ENCODE peak calls at places on chromosomes 12 and 14, in seven cellular contexts. K, O, H, W, R, Z and G are unnamed samples.

GRCh38 chr14:62722406-62722805 is 322.9 kb downstream of the KCNH5 start:
- DNase-seq in K (no peak), H (no peak), Z (no peak), W (no peak), O (no peak), R (no peak), G (no peak)

GRCh38 chr14:65095633-65096205 is 6.6 kb downstream of the MAX start:
- DNase-seq in K (peak), O (no peak), W (peak), H (peak), Z (no peak), R (no peak), G (no peak)

GRCh38 chr12:85825751-85826150 is 10.5 kb downstream of the RASSF9 start:
- DNase-seq in R (no peak), O (no peak), W (no peak), K (no peak), Z (no peak), H (no peak), G (no peak)

GRCh38 chr12:29081101-29081500 is 68.0 kb upstream of the FAR2 start:
- DNase-seq in H (no peak), O (no peak), W (no peak), Z (no peak), K (no peak), R (no peak), G (no peak)

GRCh38 chr12:21523148-21523547 is 2.9 kb upstream of the SPX start:
- DNase-seq in O (no peak), W (no peak), R (no peak), K (no peak), H (no peak), Z (no peak), G (no peak)

GRCh38 chr14:50319721-50320120 is 7.6 kb downstream of the DMAC2L start:
- DNase-seq in W (peak), K (no peak), Z (no peak), H (no peak), O (no peak), R (no peak), G (no peak)

GRCh38 chr12:74790958-74791357 is 253.3 kb downstream of the ATXN7L3B start:
- DNase-seq in Z (no peak), R (no peak), W (no peak), O (no peak), K (no peak), H (no peak), G (no peak)

GRCh38 chr12:67617619-67618018 is 30.9 kb upstream of the DYRK2 start:
- DNase-seq in K (no peak), R (no peak), Z (no peak), W (no peak), H (no peak), O (no peak), G (no peak)

GRCh38 chr12:80593766-80594165 is 113.7 kb upstream of the MYF6 start:
- DNase-seq in W (peak), K (no peak), R (no peak), O (no peak), H (no peak), Z (no peak), G (no peak)

GRCh38 chr12:108302034-108302433 is 37.1 kb downstream of the CMKLR1 start:
- DNase-seq in H (no peak), O (no peak), W (no peak), K (no peak), Z (no peak), R (no peak), G (no peak)

GRCh38 chr12:28167981-28168485 is 22.2 kb upstream of the CCDC91 start:
- DNase-seq in H (no peak), Z (no peak), O (no peak), R (no peak), K (no peak), W (no peak), G (no peak)

GRCh38 chr14:101858791-101859537 is 97.5 kb downstream of the PPP2R5C start:
- DNase-seq in W (no peak), Z (no peak), H (no peak), O (no peak), R (no peak), K (no peak), G (no peak)

GRCh38 chr12:50677858-50678257 is 86.0 kb upstream of the ATF1 start:
- DNase-seq in Z (no peak), W (no peak), K (no peak), H (no peak), R (no peak), O (no peak), G (no peak)

GRCh38 chr12:67981236-67982164 is 7.7 kb upstream of the IFNG-AS1 start:
- DNase-seq in W (peak), K (peak), Z (no peak), O (no peak), H (no peak), R (no peak), G (no peak)

GRCh38 chr14:99619873-99620834 is 16.1 kb upstream of the CCDC85C start:
- DNase-seq in W (peak), K (no peak), H (no peak), O (no peak), Z (peak), R (no peak), G (no peak)

GRCh38 chr14:103002578-103003350 is 54.6 kb downstream of the CDC42BPB start:
- DNase-seq in H (no peak), O (no peak), R (no peak), K (no peak), Z (no peak), W (no peak), G (no peak)

GRCh38 chr12:126588586-126589249 is 1523.5 kb downstream of the AACS start:
- DNase-seq in Z (no peak), H (no peak), R (no peak), K (no peak), W (peak), O (no peak), G (no peak)

GRCh38 chr14:92651793-92652382 is 96.5 kb downstream of the LGMN start:
- DNase-seq in K (no peak), Z (no peak), R (no peak), O (peak), W (no peak), H (peak), G (peak)

GRCh38 chr12:24850486-24850885 is 98.4 kb downstream of the BCAT1 start:
- DNase-seq in W (no peak), K (no peak), H (no peak), R (no peak), O (no peak), Z (no peak), G (no peak)